ENCODE peak calls at places on chromosomes 6 and 20, in eight cellular contexts. C is GM23338, Y is neural progenitor cell, P is hepatocyte, O is GM23248, N is HCT116, S is PC-3, B is SK-N-SH. G is an unnamed sample.

GRCh38 chr6:77373955-77374354 is 89.3 kb downstream of the HTR1B start:
- DNase-seq in C (no peak), Y (no peak), P (no peak), O (no peak), N (no peak), S (no peak), B (no peak), G (no peak)

GRCh38 chr6:16964553-16965499 is 137.0 kb upstream of the STMND1 start:
- DNase-seq in C (peak), Y (peak), P (peak), O (peak), N (peak), S (peak), B (peak), G (peak)

GRCh38 chr6:41256383-41256782 is 28.2 kb downstream of the TREML4 start:
- DNase-seq in C (no peak), Y (no peak), P (no peak), O (no peak), N (no peak), S (no peak), B (no peak), G (no peak)

GRCh38 chr20:57260959-57261357 is 5.5 kb downstream of the BMP7 start:
- DNase-seq in C (peak), Y (peak), P (no peak), O (no peak), N (no peak), S (no peak), B (no peak), G (no peak)

GRCh38 chr6:149580880-149581279 is 14.7 kb downstream of the GINM1 start:
- DNase-seq in C (no peak), Y (no peak), P (no peak), O (no peak), N (no peak), S (no peak), B (no peak), G (no peak)

GRCh38 chr20:12113075-12113467 is 195.4 kb downstream of the BTBD3 start:
- DNase-seq in C (no peak), Y (no peak), P (no peak), O (no peak), N (no peak), S (no peak), B (no peak), G (no peak)

GRCh38 chr6:168968228-168968627 is 285.4 kb downstream of the THBS2 start:
- DNase-seq in C (peak), Y (peak), P (peak), O (peak), N (no peak), S (peak), B (no peak), G (peak)

GRCh38 chr20:16178671-16179070 is 394.6 kb downstream of the KIF16B start:
- DNase-seq in C (no peak), Y (peak), P (no peak), O (no peak), N (no peak), S (no peak), B (no peak), G (no peak)

GRCh38 chr6:167130008-167130677 is 7.2 kb downstream of the CCR6 start:
- DNase-seq in C (no peak), Y (no peak), P (no peak), O (no peak), N (no peak), S (no peak), B (no peak), G (peak)

GRCh38 chr6:33692760-33693158 is 18.7 kb downstream of the UQCC2 start:
- DNase-seq in C (no peak), Y (no peak), P (no peak), O (peak), N (no peak), S (no peak), B (no peak), G (no peak)

GRCh38 chr20:44541957-44542356 is 20.1 kb upstream of the SERINC3 start:
- DNase-seq in C (no peak), Y (no peak), P (no peak), O (no peak), N (no peak), S (no peak), B (no peak), G (no peak)

GRCh38 chr20:47792021-47792618 is 6.8 kb upstream of the SULF2 start:
- DNase-seq in C (no peak), Y (no peak), P (peak), O (peak), N (no peak), S (peak), B (no peak), G (no peak)

GRCh38 chr20:60473240-60473639 is 515.0 kb downstream of the CDH26 start:
- DNase-seq in C (no peak), Y (no peak), P (no peak), O (no peak), N (no peak), S (no peak), B (no peak), G (no peak)

GRCh38 chr6:27867941-27868705 is 44.1 kb downstream of the OR2B2 start:
- DNase-seq in C (no peak), Y (no peak), P (no peak), O (no peak), N (no peak), S (no peak), B (no peak), G (peak)

GRCh38 chr20:24382775-24383174 is 86.7 kb upstream of the SYNDIG1 start:
- DNase-seq in C (no peak), Y (no peak), P (peak), O (no peak), N (no peak), S (no peak), B (peak), G (no peak)

GRCh38 chr6:112203577-112204349 is 50.6 kb downstream of the LAMA4 start:
- DNase-seq in C (no peak), Y (no peak), P (peak), O (peak), N (peak), S (peak), B (no peak), G (no peak)

GRCh38 chr20:62227591-62227976 is 7.5 kb upstream of the HRH3 start:
- DNase-seq in C (no peak), Y (no peak), P (no peak), O (no peak), N (no peak), S (no peak), B (no peak), G (no peak)

GRCh38 chr6:78611886-78612480 is 255.4 kb upstream of the IRAK1BP1 start:
- DNase-seq in C (peak), Y (peak), P (no peak), O (peak), N (no peak), S (peak), B (peak), G (peak)

GRCh38 chr6:161214722-161215121 is 59.1 kb downstream of the AGPAT4 start:
- DNase-seq in C (no peak), Y (no peak), P (no peak), O (no peak), N (no peak), S (no peak), B (no peak), G (no peak)

GRCh38 chr6:5122504-5123112 is 37.5 kb downstream of the PPP1R3G start:
- DNase-seq in C (no peak), Y (no peak), P (no peak), O (no peak), N (no peak), S (no peak), B (no peak), G (no peak)

GRCh38 chr6:5121956-5122355 is 36.8 kb downstream of the PPP1R3G start:
- DNase-seq in C (no peak), Y (no peak), P (no peak), O (no peak), N (no peak), S (no peak), B (no peak), G (no peak)

GRCh38 chr6:5120011-5120410 is 34.9 kb downstream of the PPP1R3G start:
- DNase-seq in C (no peak), Y (no peak), P (no peak), O (no peak), N (no peak), S (no peak), B (no peak), G (no peak)

GRCh38 chr6:5123296-5124135 is 38.4 kb downstream of the PPP1R3G start:
- DNase-seq in C (no peak), Y (no peak), P (no peak), O (no peak), N (no peak), S (no peak), B (no peak), G (no peak)

GRCh38 chr6:5121479-5121878 is 36.3 kb downstream of the PPP1R3G start:
- DNase-seq in C (no peak), Y (no peak), P (no peak), O (no peak), N (no peak), S (no peak), B (no peak), G (no peak)
- TF ChIP-seq EZH2phosphoT487 in C (no peak), Y (no peak), P (no peak), O (no peak), N (no peak), S (no peak), B (no peak), G (no peak)

DNA sequence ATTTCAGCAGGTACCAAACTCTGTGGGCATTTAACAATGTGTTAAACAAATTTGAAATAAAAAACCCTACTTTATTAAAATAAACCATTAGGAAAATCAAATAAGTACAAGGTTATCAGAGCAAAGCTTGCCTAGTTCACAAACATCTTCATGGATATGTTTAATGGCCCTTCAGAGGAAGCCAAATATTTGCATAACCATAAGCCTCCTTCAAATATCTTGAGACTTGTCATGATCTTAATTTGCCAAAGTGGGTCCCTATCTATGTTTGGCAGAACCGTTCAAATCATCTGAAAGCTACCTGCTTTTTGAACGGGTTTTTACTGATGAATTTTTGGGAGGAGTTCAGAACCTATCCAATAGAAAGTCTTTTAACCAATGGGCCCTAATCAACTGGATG is 176.3 kb downstream of the BACH2 start:
- DNase-seq in C (no peak), Y (no peak), P (no peak), O (no peak), N (no peak), S (no peak), B (no peak), G (no peak)
- TF ChIP-seq EZH2phosphoT487 in C (no peak), Y (no peak), P (no peak), O (no peak), N (no peak), S (no peak), B (no peak), G (no peak)

DNA sequence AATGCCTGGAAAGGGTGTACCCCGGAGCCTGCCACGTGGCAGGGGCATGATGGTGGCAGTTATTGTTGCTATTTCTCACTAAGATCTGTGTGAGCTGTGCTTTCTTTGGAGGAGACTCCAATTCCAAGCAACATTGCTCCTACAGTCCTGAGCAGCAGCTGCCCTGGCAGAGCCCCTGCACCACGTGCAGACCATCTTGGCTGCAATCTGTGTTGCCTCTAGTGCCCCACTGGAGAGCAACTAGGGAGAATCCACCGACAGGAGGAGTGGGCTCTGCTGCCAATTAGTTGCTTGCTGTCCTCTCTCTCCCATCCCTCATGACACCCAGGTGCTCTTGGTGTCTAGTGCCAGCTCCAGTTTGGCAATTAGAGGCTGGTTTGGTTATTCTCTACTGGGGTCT is 116.0 kb downstream of the PXDC1 start:
- DNase-seq in C (no peak), Y (no peak), P (no peak), O (no peak), N (no peak), S (no peak), B (no peak), G (no peak)
- TF ChIP-seq EZH2phosphoT487 in C (no peak), Y (no peak), P (no peak), O (no peak), N (no peak), S (no peak), B (no peak), G (no peak)

GRCh38 chr6:11162262-11162661 is 50.7 kb upstream of the ERVFRD-1 start:
- DNase-seq in C (no peak), Y (no peak), P (no peak), O (no peak), N (no peak), S (no peak), B (no peak), G (no peak)

GRCh38 chr6:11161031-11161966 is 49.8 kb upstream of the ERVFRD-1 start:
- DNase-seq in C (no peak), Y (no peak), P (no peak), O (peak), N (no peak), S (peak), B (no peak), G (no peak)

GRCh38 chr6:11163932-11164331 is 52.4 kb upstream of the ERVFRD-1 start:
- DNase-seq in C (no peak), Y (no peak), P (no peak), O (no peak), N (no peak), S (no peak), B (no peak), G (no peak)

GRCh38 chr6:11164717-11165646 is 53.5 kb upstream of the ERVFRD-1 start:
- DNase-seq in C (no peak), Y (no peak), P (no peak), O (no peak), N (no peak), S (no peak), B (no peak), G (no peak)

GRCh38 chr6:11160199-11160598 is 48.7 kb upstream of the ERVFRD-1 start:
- DNase-seq in C (no peak), Y (no peak), P (no peak), O (no peak), N (no peak), S (peak), B (no peak), G (no peak)
- TF ChIP-seq EZH2phosphoT487 in C (no peak), Y (no peak), P (no peak), O (no peak), N (no peak), S (no peak), B (no peak), G (no peak)

GRCh38 chr6:44298864-44299263 is 14.3 kb downstream of the AARS2 start:
- DNase-seq in C (no peak), Y (no peak), P (no peak), O (no peak), N (no peak), S (no peak), B (peak), G (no peak)

GRCh38 chr6:44298055-44298803 is 14.9 kb downstream of the AARS2 start:
- DNase-seq in C (peak), Y (no peak), P (no peak), O (peak), N (no peak), S (no peak), B (peak), G (no peak)

GRCh38 chr6:44301782-44302564 is 11.2 kb downstream of the AARS2 start:
- DNase-seq in C (no peak), Y (no peak), P (no peak), O (no peak), N (no peak), S (no peak), B (no peak), G (no peak)

GRCh38 chr6:44301106-44301505 is 12.0 kb downstream of the AARS2 start:
- DNase-seq in C (no peak), Y (no peak), P (no peak), O (no peak), N (no peak), S (no peak), B (no peak), G (no peak)

DNA sequence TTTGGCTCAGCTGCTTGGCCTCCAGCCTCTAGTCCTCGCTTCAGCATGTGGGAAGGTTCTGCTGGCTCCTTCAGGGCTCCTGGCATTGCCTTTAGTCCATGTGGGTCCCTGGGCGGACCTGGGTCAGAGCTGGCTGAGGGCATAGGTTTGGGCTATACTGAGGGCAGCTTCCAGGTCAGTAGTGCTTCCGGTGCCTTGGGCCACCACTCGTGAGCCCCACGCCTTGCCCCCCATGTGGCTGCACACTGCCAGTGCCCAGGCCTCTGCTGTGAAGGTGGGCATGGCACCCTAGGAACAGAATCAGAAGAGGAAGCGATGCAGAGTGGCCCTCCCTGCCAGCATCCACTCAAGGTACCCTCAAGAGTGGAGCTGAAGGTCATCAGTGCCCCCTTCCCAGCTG is 12.7 kb downstream of the AARS2 start:
- DNase-seq in C (no peak), Y (no peak), P (no peak), O (no peak), N (no peak), S (no peak), B (no peak), G (no peak)
- TF ChIP-seq EZH2phosphoT487 in C (no peak), Y (no peak), P (no peak), O (no peak), N (no peak), S (no peak), B (no peak), G (no peak)

DNA sequence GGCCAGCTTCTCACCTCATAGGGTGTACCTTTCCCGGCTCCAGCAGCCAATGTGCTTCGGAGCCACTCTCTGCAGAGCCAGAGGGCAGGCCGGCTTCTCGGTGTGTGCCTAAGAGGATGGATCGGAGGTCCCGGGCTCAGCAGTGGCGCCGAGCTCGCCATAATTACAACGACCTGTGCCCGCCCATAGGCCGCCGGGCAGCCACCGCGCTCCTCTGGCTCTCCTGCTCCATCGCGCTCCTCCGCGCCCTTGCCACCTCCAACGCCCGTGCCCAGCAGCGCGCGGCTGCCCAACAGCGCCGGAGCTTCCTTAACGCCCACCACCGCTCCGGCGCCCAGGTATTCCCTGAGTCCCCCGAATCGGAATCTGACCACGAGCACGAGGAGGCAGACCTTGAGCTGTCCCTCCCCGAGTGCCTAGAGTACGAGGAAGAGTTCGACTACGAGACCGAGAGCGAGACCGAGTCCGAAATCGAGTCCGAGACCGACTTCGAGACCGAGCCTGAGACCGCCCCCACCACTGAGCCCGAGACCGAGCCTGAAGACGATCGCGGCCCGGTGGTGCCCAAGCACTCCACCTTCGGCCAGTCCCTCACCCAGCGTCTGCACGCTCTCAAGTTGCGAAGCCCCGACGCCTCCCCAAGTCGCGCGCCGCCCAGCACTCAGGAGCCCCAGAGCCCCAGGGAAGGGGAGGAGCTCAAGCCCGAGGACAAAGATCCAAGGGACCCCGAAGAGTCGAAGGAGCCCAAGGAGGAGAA is 10.5 kb downstream of the GNAS-AS1 start:
- DNase-seq in C (peak), Y (peak), P (no peak), O (no peak), N (no peak), S (no peak), B (no peak), G (no peak)
- TF ChIP-seq EZH2phosphoT487 in C (no peak), Y (peak), P (no peak), O (no peak), N (no peak), S (no peak), B (no peak), G (no peak)

G was measured in OCI-LY7.